ENCODE peak calls at places on chromosomes 7 and 10, in four cellular contexts. One of them, this sample, is unnamed.

GRCh38 chr10:132522521-132523411 is 14.8 kb upstream of the INPP5A start:
- DNase-seq in H9: peak; percentile 20
- DNase-seq in naive thymus-derived CD4-positive, alpha-beta T cell: no peak
- DNase-seq in right atrium auricular region: no peak
- DNase-seq in this sample: peak; percentile 10

GRCh38 chr7:124898523-124898922 is 31.1 kb downstream of the POT1 start:
- DNase-seq in H9: no peak
- DNase-seq in naive thymus-derived CD4-positive, alpha-beta T cell: no peak
- DNase-seq in right atrium auricular region: no peak
- DNase-seq in this sample: no peak

GRCh38 chr10:51503378-51503777 is 196.0 kb downstream of the CSTF2T start:
- DNase-seq in H9: no peak
- DNase-seq in naive thymus-derived CD4-positive, alpha-beta T cell: no peak
- DNase-seq in right atrium auricular region: no peak
- DNase-seq in this sample: peak; percentile 9

GRCh38 chr7:151836927-151837205 is 40.0 kb downstream of the PRKAG2 start:
- DNase-seq in H9: no peak
- DNase-seq in naive thymus-derived CD4-positive, alpha-beta T cell: no peak
- DNase-seq in right atrium auricular region: no peak
- DNase-seq in this sample: no peak

GRCh38 chr7:21281193-21281592 is 146.7 kb upstream of the SP4 start:
- DNase-seq in H9: no peak
- DNase-seq in naive thymus-derived CD4-positive, alpha-beta T cell: no peak
- DNase-seq in right atrium auricular region: no peak
- DNase-seq in this sample: no peak

GRCh38 chr7:131164025-131164899 is 163.4 kb upstream of the MKLN1 start:
- DNase-seq in H9: no peak
- DNase-seq in naive thymus-derived CD4-positive, alpha-beta T cell: no peak
- DNase-seq in right atrium auricular region: no peak
- DNase-seq in this sample: peak; percentile 43

GRCh38 chr10:53440641-53441040 is 668.1 kb upstream of the MBL2 start:
- DNase-seq in H9: no peak
- DNase-seq in naive thymus-derived CD4-positive, alpha-beta T cell: no peak
- DNase-seq in right atrium auricular region: no peak
- DNase-seq in this sample: no peak

GRCh38 chr7:24406818-24407226 is 122.8 kb downstream of the NPY start:
- DNase-seq in H9: peak; percentile 86
- DNase-seq in naive thymus-derived CD4-positive, alpha-beta T cell: no peak
- DNase-seq in right atrium auricular region: no peak
- DNase-seq in this sample: no peak

GRCh38 chr7:120272261-120272895 is 597 bp upstream of the KCND2 start:
- DNase-seq in H9: peak; percentile 56
- DNase-seq in naive thymus-derived CD4-positive, alpha-beta T cell: no peak
- DNase-seq in right atrium auricular region: no peak
- DNase-seq in this sample: no peak

GRCh38 chr10:526651-527312 is 162.7 kb downstream of the DIP2C start:
- DNase-seq in H9: peak; percentile 76
- DNase-seq in naive thymus-derived CD4-positive, alpha-beta T cell: no peak
- DNase-seq in right atrium auricular region: no peak
- DNase-seq in this sample: no peak

GRCh38 chr7:2645274-2645868 is 13.6 kb downstream of the TTYH3 start:
- DNase-seq in H9: peak; percentile 67
- DNase-seq in naive thymus-derived CD4-positive, alpha-beta T cell: peak; percentile 28
- DNase-seq in right atrium auricular region: no peak
- DNase-seq in this sample: no peak

GRCh38 chr10:102643346-102644065 is 773 bp upstream of the TRIM8 start:
- DNase-seq in H9: peak; percentile 70
- DNase-seq in naive thymus-derived CD4-positive, alpha-beta T cell: no peak
- DNase-seq in right atrium auricular region: no peak
- DNase-seq in this sample: peak; percentile 74

GRCh38 chr7:91800389-91800788 is 80.1 kb downstream of the MTERF1 start:
- DNase-seq in H9: no peak
- DNase-seq in naive thymus-derived CD4-positive, alpha-beta T cell: no peak
- DNase-seq in right atrium auricular region: no peak
- DNase-seq in this sample: no peak

GRCh38 chr7:87505122-87505521 is 29.6 kb upstream of the ABCB4 start:
- DNase-seq in H9: no peak
- DNase-seq in naive thymus-derived CD4-positive, alpha-beta T cell: no peak
- DNase-seq in right atrium auricular region: no peak
- DNase-seq in this sample: no peak

GRCh38 chr10:91208645-91209044 is 11.8 kb upstream of the PCGF5 start:
- DNase-seq in H9: no peak
- DNase-seq in naive thymus-derived CD4-positive, alpha-beta T cell: no peak
- DNase-seq in right atrium auricular region: no peak
- DNase-seq in this sample: no peak

GRCh38 chr10:63258920-63259678 is 126.0 kb downstream of the NRBF2 start:
- DNase-seq in H9: no peak
- DNase-seq in naive thymus-derived CD4-positive, alpha-beta T cell: no peak
- DNase-seq in right atrium auricular region: no peak
- DNase-seq in this sample: no peak

GRCh38 chr10:63252095-63252762 is 119.1 kb downstream of the NRBF2 start:
- DNase-seq in H9: no peak
- DNase-seq in naive thymus-derived CD4-positive, alpha-beta T cell: no peak
- DNase-seq in right atrium auricular region: no peak
- DNase-seq in this sample: no peak

GRCh38 chr10:63257784-63258183 is 124.7 kb downstream of the NRBF2 start:
- DNase-seq in H9: no peak
- DNase-seq in naive thymus-derived CD4-positive, alpha-beta T cell: no peak
- DNase-seq in right atrium auricular region: no peak
- DNase-seq in this sample: no peak

GRCh38 chr10:63253040-63253439 is 119.9 kb downstream of the NRBF2 start:
- DNase-seq in H9: no peak
- DNase-seq in naive thymus-derived CD4-positive, alpha-beta T cell: no peak
- DNase-seq in right atrium auricular region: no peak
- DNase-seq in this sample: no peak

GRCh38 chr10:63256047-63256773 is 123.1 kb downstream of the NRBF2 start:
- DNase-seq in H9: no peak
- DNase-seq in naive thymus-derived CD4-positive, alpha-beta T cell: no peak
- DNase-seq in right atrium auricular region: no peak
- DNase-seq in this sample: no peak
- H3K4me1 ChIP-seq in H9: no peaks in the 10 kb centered on the region
- H3K4me1 ChIP-seq in naive thymus-derived CD4-positive, alpha-beta T cell: peaks cover 40% of the 10 kb centered on the region
- H3K4me1 ChIP-seq in right atrium auricular region: peaks cover 75% of the 10 kb centered on the region
- H3K4me1 ChIP-seq in this sample: peaks cover 68% of the 10 kb centered on the region

DNA sequence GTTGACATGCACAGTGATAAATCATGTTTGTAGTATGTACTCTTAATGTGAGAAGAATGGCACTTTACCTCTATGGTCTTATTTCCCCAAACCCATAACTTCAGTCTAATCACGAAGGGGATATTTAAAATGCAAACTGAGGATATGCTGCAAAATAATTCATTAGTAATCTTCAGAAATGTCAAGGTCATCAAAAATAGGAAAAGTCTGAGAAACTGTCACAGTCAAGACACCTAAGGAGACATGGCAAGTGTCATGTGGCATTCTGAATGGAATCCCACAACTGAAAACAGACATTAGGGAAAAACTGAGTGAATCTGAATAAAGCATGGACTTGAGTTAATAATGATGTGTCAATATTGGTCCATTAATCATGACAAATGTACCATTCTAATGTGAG is 605.5 kb upstream of the ANKRD30A start:
- DNase-seq in H9: no peak
- DNase-seq in naive thymus-derived CD4-positive, alpha-beta T cell: no peak
- DNase-seq in right atrium auricular region: no peak
- DNase-seq in this sample: no peak
- H3K4me1 ChIP-seq in H9: no peaks in the 10 kb centered on the region
- H3K4me1 ChIP-seq in naive thymus-derived CD4-positive, alpha-beta T cell: no peaks in the 10 kb centered on the region
- H3K4me1 ChIP-seq in right atrium auricular region: no peaks in the 10 kb centered on the region
- H3K4me1 ChIP-seq in this sample: no peaks in the 10 kb centered on the region

GRCh38 chr7:157008206-157009169 is 2.0 kb downstream of the MNX1 start:
- DNase-seq in H9: no peak
- DNase-seq in naive thymus-derived CD4-positive, alpha-beta T cell: no peak
- DNase-seq in right atrium auricular region: no peak
- DNase-seq in this sample: no peak

GRCh38 chr7:157007470-157008066 is 2.9 kb downstream of the MNX1 start:
- DNase-seq in H9: no peak
- DNase-seq in naive thymus-derived CD4-positive, alpha-beta T cell: no peak
- DNase-seq in right atrium auricular region: no peak
- DNase-seq in this sample: no peak

GRCh38 chr7:157005456-157006204 is 4.8 kb downstream of the MNX1 start:
- DNase-seq in H9: peak; percentile 46
- DNase-seq in naive thymus-derived CD4-positive, alpha-beta T cell: no peak
- DNase-seq in right atrium auricular region: no peak
- DNase-seq in this sample: no peak

GRCh38 chr7:157006205-157006747 is 4.2 kb downstream of the MNX1 start:
- DNase-seq in H9: peak; percentile 63
- DNase-seq in naive thymus-derived CD4-positive, alpha-beta T cell: no peak
- DNase-seq in right atrium auricular region: no peak
- DNase-seq in this sample: no peak

DNA sequence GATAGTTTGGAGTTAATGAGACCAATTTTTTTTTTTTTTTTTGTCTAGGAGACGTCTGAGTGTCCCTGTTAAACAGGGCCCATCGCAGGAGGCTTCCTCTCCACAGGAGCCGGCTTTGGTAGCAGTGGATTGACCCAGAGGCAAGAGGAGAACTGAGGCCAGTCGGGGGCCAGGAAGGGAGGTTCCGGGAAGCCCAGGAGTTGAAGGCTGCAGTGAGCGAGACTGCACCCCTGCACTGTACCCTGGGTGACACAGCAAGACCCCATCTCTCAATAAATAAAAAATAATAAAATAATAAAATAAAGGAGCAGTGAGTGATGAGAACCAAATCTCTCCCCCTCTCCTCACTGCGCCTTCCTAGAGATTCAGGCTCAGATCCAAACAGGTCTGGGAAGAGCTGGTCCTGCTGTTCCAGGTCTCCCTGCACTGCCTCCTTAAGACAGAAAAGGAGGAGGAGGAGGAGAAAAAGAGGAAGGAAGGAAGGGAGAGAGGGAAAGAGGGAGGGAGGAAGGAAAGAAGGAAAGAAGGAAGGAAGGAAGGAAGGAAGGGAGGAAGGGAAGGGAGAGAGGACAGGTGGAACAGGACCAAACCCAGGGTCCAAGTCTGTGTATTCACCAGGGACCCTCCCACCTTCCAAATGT is 3.5 kb downstream of the MNX1 start:
- DNase-seq in H9: no peak
- DNase-seq in naive thymus-derived CD4-positive, alpha-beta T cell: no peak
- DNase-seq in right atrium auricular region: no peak
- DNase-seq in this sample: no peak
- H3K4me1 ChIP-seq in H9: peaks cover 2% of the 10 kb centered on the region
- H3K4me1 ChIP-seq in naive thymus-derived CD4-positive, alpha-beta T cell: peaks cover 3% of the 10 kb centered on the region
- H3K4me1 ChIP-seq in right atrium auricular region: peaks cover 43% of the 10 kb centered on the region
- H3K4me1 ChIP-seq in this sample: peaks cover 35% of the 10 kb centered on the region

DNA sequence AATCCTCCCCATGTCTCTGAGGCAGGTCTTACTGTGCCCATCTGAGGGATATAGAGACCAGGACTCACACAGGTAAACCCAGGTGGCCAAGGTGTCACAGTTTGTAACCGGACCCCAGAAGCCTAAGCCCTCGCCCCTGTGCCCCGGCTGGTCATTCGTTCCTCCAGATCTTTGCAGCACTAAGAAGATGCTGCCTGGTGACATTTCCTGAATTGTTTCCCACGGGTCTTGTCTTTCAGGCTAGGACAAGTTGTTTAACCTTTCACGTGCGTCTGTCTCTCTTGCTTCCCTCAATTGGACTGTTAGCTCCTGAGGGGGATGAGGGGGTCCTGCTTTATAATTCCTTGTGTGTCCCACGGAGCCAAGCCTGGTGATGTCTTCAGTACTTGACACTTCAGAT is 158.0 kb downstream of the KCNMA1 start:
- DNase-seq in H9: no peak
- DNase-seq in naive thymus-derived CD4-positive, alpha-beta T cell: no peak
- DNase-seq in right atrium auricular region: no peak
- DNase-seq in this sample: no peak
- H3K4me1 ChIP-seq in H9: no peaks in the 10 kb centered on the region
- H3K4me1 ChIP-seq in naive thymus-derived CD4-positive, alpha-beta T cell: no peaks in the 10 kb centered on the region
- H3K4me1 ChIP-seq in right atrium auricular region: no peaks in the 10 kb centered on the region
- H3K4me1 ChIP-seq in this sample: peaks cover 25% of the 10 kb centered on the region

GRCh38 chr7:42931447-42931833 is 534 bp downstream of the PSMA2 start:
- DNase-seq in H9: no peak
- DNase-seq in naive thymus-derived CD4-positive, alpha-beta T cell: no peak
- DNase-seq in right atrium auricular region: no peak
- DNase-seq in this sample: no peak
- H3K4me1 ChIP-seq in H9: no peaks in the 10 kb centered on the region
- H3K4me1 ChIP-seq in naive thymus-derived CD4-positive, alpha-beta T cell: peaks cover 48% of the 10 kb centered on the region
- H3K4me1 ChIP-seq in right atrium auricular region: peaks cover 42% of the 10 kb centered on the region
- H3K4me1 ChIP-seq in this sample: peaks cover 28% of the 10 kb centered on the region

GRCh38 chr7:143393267-143394041 is 12.3 kb downstream of the ZYX start:
- DNase-seq in H9: peak; percentile 24
- DNase-seq in naive thymus-derived CD4-positive, alpha-beta T cell: no peak
- DNase-seq in right atrium auricular region: no peak
- DNase-seq in this sample: no peak

GRCh38 chr7:143392875-143393266 is 11.7 kb downstream of the ZYX start:
- DNase-seq in H9: no peak
- DNase-seq in naive thymus-derived CD4-positive, alpha-beta T cell: no peak
- DNase-seq in right atrium auricular region: no peak
- DNase-seq in this sample: no peak

GRCh38 chr7:143394777-143395176 is 13.6 kb downstream of the ZYX start:
- DNase-seq in H9: no peak
- DNase-seq in naive thymus-derived CD4-positive, alpha-beta T cell: no peak
- DNase-seq in right atrium auricular region: no peak
- DNase-seq in this sample: no peak

GRCh38 chr7:143395187-143396149 is 13.2 kb downstream of the EPHA1 start:
- DNase-seq in H9: peak; percentile 36
- DNase-seq in naive thymus-derived CD4-positive, alpha-beta T cell: no peak
- DNase-seq in right atrium auricular region: no peak
- DNase-seq in this sample: no peak

GRCh38 chr7:143394068-143394467 is 12.9 kb downstream of the ZYX start:
- DNase-seq in H9: no peak
- DNase-seq in naive thymus-derived CD4-positive, alpha-beta T cell: no peak
- DNase-seq in right atrium auricular region: no peak
- DNase-seq in this sample: no peak
- H3K4me1 ChIP-seq in H9: no peaks in the 10 kb centered on the region
- H3K4me1 ChIP-seq in naive thymus-derived CD4-positive, alpha-beta T cell: no peaks in the 10 kb centered on the region
- H3K4me1 ChIP-seq in right atrium auricular region: peaks cover 75% of the 10 kb centered on the region
- H3K4me1 ChIP-seq in this sample: peaks cover 34% of the 10 kb centered on the region

DNA sequence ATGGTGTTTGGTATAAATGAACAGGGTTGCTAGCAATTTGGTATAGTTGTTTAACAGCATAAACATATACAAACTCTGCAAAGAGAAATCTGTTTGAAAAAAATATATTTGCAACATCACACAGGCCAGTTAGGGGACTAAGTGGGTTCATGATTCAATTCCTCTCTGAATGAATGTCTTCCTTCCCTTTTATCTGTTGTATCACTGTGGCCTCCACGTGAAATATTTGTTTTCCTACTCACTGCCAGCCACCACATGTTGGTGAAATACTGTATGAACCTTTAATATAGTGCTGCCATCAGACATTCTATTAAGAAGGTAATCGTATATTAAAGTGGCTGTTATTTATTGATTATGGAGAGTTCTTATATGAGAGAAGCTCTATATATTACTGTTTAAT is 157.0 kb downstream of the ARID5B start:
- DNase-seq in H9: no peak
- DNase-seq in naive thymus-derived CD4-positive, alpha-beta T cell: no peak
- DNase-seq in right atrium auricular region: no peak
- DNase-seq in this sample: no peak
- H3K4me1 ChIP-seq in H9: no peaks in the 10 kb centered on the region
- H3K4me1 ChIP-seq in naive thymus-derived CD4-positive, alpha-beta T cell: peaks cover 24% of the 10 kb centered on the region
- H3K4me1 ChIP-seq in right atrium auricular region: peaks cover 94% of the 10 kb centered on the region
- H3K4me1 ChIP-seq in this sample: peaks cover 60% of the 10 kb centered on the region